ENCODE peak calls at places on chromosome 6, in seven cellular contexts. T, D, Z, E, S, X and O are unnamed samples.

GRCh38 chr6:116385911-116386310 is 15.2 kb downstream of the DSE start:
- DNase-seq in X (no peak), Z (no peak), S (no peak), D (no peak), E (no peak), T (no peak), O (no peak)

GRCh38 chr6:167892835-167893234 is 66.1 kb downstream of the AFDN start:
- DNase-seq in S (no peak), D (no peak), X (no peak), T (no peak), Z (no peak), E (no peak), O (no peak)

GRCh38 chr6:133132092-133132491 is 109.1 kb upstream of the EYA4 start:
- DNase-seq in E (no peak), T (no peak), X (no peak), Z (no peak), S (no peak), D (no peak), O (no peak)

GRCh38 chr6:157741889-157742615 is 81.0 kb upstream of the SNX9 start:
- DNase-seq in Z (no peak), D (no peak), S (no peak), X (peak), E (no peak), T (no peak), O (no peak)

GRCh38 chr6:7697820-7698623 is 27.9 kb upstream of the BMP6 start:
- DNase-seq in S (no peak), X (no peak), E (peak), T (no peak), Z (no peak), D (peak), O (no peak)

GRCh38 chr6:137351890-137352289 is 132.7 kb upstream of the IFNGR1 start:
- DNase-seq in E (no peak), S (no peak), X (no peak), Z (no peak), D (no peak), T (no peak), O (no peak)

GRCh38 chr6:120913519-120913918 is 420.8 kb downstream of the TBC1D32 start:
- DNase-seq in X (no peak), S (no peak), E (no peak), D (no peak), Z (no peak), T (no peak), O (no peak)

GRCh38 chr6:140979642-140980091 is 1153.1 kb upstream of the GJE1 start:
- DNase-seq in T (no peak), X (no peak), D (peak), Z (no peak), S (no peak), E (peak), O (no peak)

GRCh38 chr6:83188501-83188900 is 4.6 kb downstream of the PGM3 start:
- DNase-seq in X (no peak), D (no peak), T (no peak), Z (no peak), S (no peak), E (no peak), O (no peak)

GRCh38 chr6:71123051-71123450 is 165.6 kb upstream of the OGFRL1 start:
- DNase-seq in Z (no peak), S (no peak), D (no peak), X (no peak), T (no peak), E (no peak), O (no peak)

GRCh38 chr6:158374020-158374419 is 61.8 kb downstream of the TULP4 start:
- DNase-seq in Z (no peak), X (no peak), E (no peak), T (no peak), D (no peak), S (no peak), O (peak)

GRCh38 chr6:20606831-20607230 is 72.6 kb downstream of the CDKAL1 start:
- DNase-seq in T (no peak), D (no peak), X (no peak), E (no peak), S (no peak), Z (no peak), O (no peak)

GRCh38 chr6:138765896-138766487 is 7.6 kb upstream of the CCDC28A start:
- DNase-seq in X (no peak), T (peak), S (no peak), Z (no peak), E (peak), D (peak), O (no peak)

GRCh38 chr6:161085246-161085645 is 93.7 kb downstream of the MAP3K4 start:
- DNase-seq in E (no peak), S (no peak), X (no peak), T (no peak), Z (no peak), D (no peak), O (no peak)

GRCh38 chr6:46993846-46994245 is 48.3 kb downstream of the ADGRF1 start:
- DNase-seq in X (no peak), E (peak), S (no peak), T (no peak), Z (no peak), D (no peak), O (no peak)

GRCh38 chr6:147906361-147906760 is 397.9 kb downstream of the SAMD5 start:
- DNase-seq in S (no peak), D (no peak), E (no peak), X (no peak), Z (no peak), T (no peak), O (no peak)

GRCh38 chr6:112563368-112563767 is 216.2 kb downstream of the RFPL4B start:
- DNase-seq in T (no peak), E (peak), Z (no peak), D (no peak), X (no peak), S (no peak), O (no peak)

GRCh38 chr6:51025082-51025777 is 206.6 kb downstream of the TFAP2B start:
- DNase-seq in D (no peak), Z (no peak), T (no peak), S (no peak), E (peak), X (no peak), O (no peak)

GRCh38 chr6:88165877-88166492 is at the start of gene CNR1:
- DNase-seq in X (peak), T (peak), E (peak), D (peak), S (no peak), Z (peak), O (no peak)

GRCh38 chr6:155154158-155154830 is 109.5 kb upstream of the CLDN20 start:
- DNase-seq in E (peak), T (no peak), Z (no peak), D (peak), S (peak), X (peak), O (no peak)